ENCODE peak calls at places on chromosomes 1 and 21, in eight cellular contexts. V is nephron progenitor cell, O is RWPE1, Q is fibroblast of lung, B is stomach, C is tibial artery, R is AG09309, L is brain microvascular endothelial cell. I is an unnamed sample.
A peak's percentile ranks its signal among the peaks of the same experiment; 100 is the strongest.

GRCh38 chr1:116290085-116290670 is 82.9 kb upstream of the ATP1A1 start:
- DNase-seq in L (no peak), V (no peak), B (no peak), C (no peak), Q (no peak), R (peak; percentile 27), O (peak; percentile 88), I (no peak)

GRCh38 chr1:111882986-111883560 is 106.4 kb downstream of the KCND3 start:
- DNase-seq in R (no peak), V (no peak), C (no peak), L (no peak), B (no peak), O (no peak), Q (no peak), I (no peak)

GRCh38 chr21:45508607-45509565 is 33.4 kb downstream of the SLC19A1 start:
- DNase-seq in R (no peak), Q (no peak), B (no peak), C (peak; percentile 64), L (no peak), V (peak; percentile 30), O (no peak), I (no peak)

GRCh38 chr1:246113555-246114095 is 393.5 kb downstream of the SMYD3 start:
- DNase-seq in L (no peak), V (no peak), B (no peak), C (no peak), Q (no peak), R (no peak), O (no peak), I (no peak)

GRCh38 chr21:42255825-42256224 is 36.9 kb downstream of the ABCG1 start:
- DNase-seq in Q (no peak), V (no peak), L (no peak), R (no peak), C (no peak), B (no peak), O (no peak), I (no peak)

GRCh38 chr1:200364121-200364759 is 45.6 kb downstream of the ZNF281 start:
- DNase-seq in C (no peak), O (no peak), B (no peak), V (no peak), Q (peak; percentile 43), L (no peak), R (no peak), I (no peak)

GRCh38 chr1:45329445-45329844 is 2.8 kb downstream of the HPDL start:
- DNase-seq in B (no peak), R (no peak), C (no peak), Q (no peak), L (no peak), O (peak; percentile 81), V (no peak), I (no peak)

GRCh38 chr1:226349801-226350503 is 41.0 kb upstream of the LIN9 start:
- DNase-seq in Q (no peak), O (no peak), B (peak; percentile 50), R (no peak), C (no peak), V (no peak), L (no peak), I (no peak)

GRCh38 chr1:174990382-174990999 is 9.3 kb upstream of the CACYBP start:
- DNase-seq in V (no peak), L (no peak), R (no peak), B (no peak), C (no peak), Q (peak; percentile 76), O (peak; percentile 62), I (no peak)

GRCh38 chr1:246695136-246695535 is 29.1 kb upstream of the SCCPDH start:
- DNase-seq in R (no peak), O (no peak), B (no peak), Q (no peak), L (no peak), C (no peak), V (no peak), I (no peak)

GRCh38 chr1:2311184-2312032 is 79.9 kb downstream of the MORN1 start:
- DNase-seq in R (no peak), V (peak; percentile 71), B (peak; percentile 70), O (peak; percentile 45), C (peak; percentile 90), Q (peak; percentile 56), L (peak; percentile 19), I (peak; percentile 82)
- TF ChIP-seq CTCF in R (peak; percentile 53), V (peak; percentile 53), B (peak; percentile 34), O (peak; percentile 37), C (peak; percentile 38), Q (peak; percentile 56), L (peak; percentile 68), I (peak; percentile 20)

GRCh38 chr1:204075116-204075636 is 2.3 kb downstream of the SOX13 start:
- DNase-seq in B (peak; percentile 44), Q (peak; percentile 12), C (peak; percentile 77), O (peak; percentile 55), R (no peak), V (peak; percentile 59), L (no peak), I (no peak)
- TF ChIP-seq CTCF in B (no peak), Q (no peak), C (no peak), O (no peak), R (no peak), V (no peak), L (peak; percentile 4), I (no peak)

GRCh38 chr1:31062867-31063380 is 2.6 kb downstream of the PUM1 start:
- DNase-seq in V (no peak), L (no peak), Q (no peak), O (no peak), B (no peak), R (no peak), C (no peak), I (no peak)

GRCh38 chr1:31064115-31064514 is 1.4 kb downstream of the PUM1 start:
- DNase-seq in V (no peak), L (no peak), Q (no peak), R (no peak), O (no peak), B (no peak), C (no peak), I (no peak)

GRCh38 chr1:31064685-31065309 is 720 bp downstream of the PUM1 start:
- DNase-seq in L (no peak), B (no peak), C (peak; percentile 67), O (peak; percentile 64), Q (peak; percentile 44), R (no peak), V (no peak), I (peak; percentile 59)

GRCh38 chr1:31063636-31064035 is 1.9 kb downstream of the PUM1 start:
- DNase-seq in L (no peak), B (no peak), R (no peak), O (no peak), Q (no peak), C (no peak), V (no peak), I (no peak)

GRCh38 chr1:31065310-31066217 is at the start of gene PUM1:
- DNase-seq in R (peak; percentile 82), C (peak; percentile 98), B (peak; percentile 100), O (peak; percentile 95), L (peak; percentile 96), Q (peak; percentile 96), V (peak; percentile 99), I (peak; percentile 98)
- TF ChIP-seq CTCF in R (no peak), C (peak; percentile 27), B (peak; percentile 15), O (no peak), L (no peak), Q (no peak), V (no peak), I (no peak)

DNA sequence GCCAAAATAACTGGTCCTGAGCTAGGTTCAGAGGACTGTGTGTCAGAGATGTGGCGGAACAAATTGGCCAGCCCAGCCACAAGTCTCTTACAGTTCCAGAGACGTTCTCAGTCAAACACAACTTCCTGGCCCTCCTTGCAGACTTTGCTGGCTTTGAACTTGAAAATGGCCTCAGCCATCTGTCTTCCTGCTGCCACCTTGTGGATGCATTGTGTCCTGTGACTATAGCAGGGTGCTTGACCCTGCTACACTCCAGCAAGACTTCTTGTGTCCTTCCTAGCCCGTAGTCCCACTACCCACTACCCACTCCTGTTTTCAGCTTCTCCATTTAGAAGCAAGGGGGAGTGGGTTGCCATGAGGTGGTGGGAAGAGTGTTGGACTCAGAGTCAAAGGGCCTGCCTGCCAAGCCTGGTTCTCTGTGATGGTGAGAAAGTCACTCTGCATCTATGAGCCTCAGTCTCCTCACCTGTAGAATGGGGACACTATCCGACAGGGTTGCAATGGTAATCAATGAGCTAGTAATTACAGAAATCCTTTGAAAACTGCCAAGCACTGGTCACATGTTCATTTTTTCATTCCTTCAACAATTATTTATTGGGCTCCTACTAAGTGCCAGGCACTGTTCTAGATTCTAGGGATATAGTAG is 109.9 kb downstream of the IGSF21 start:
- DNase-seq in R (no peak), O (no peak), L (no peak), B (no peak), V (peak; percentile 27), C (no peak), Q (no peak), I (no peak)
- TF ChIP-seq CTCF in R (peak; percentile 28), O (no peak), L (peak; percentile 11), B (no peak), V (peak; percentile 37), C (no peak), Q (no peak), I (no peak)

GRCh38 chr1:159430985-159431384 is 1.0 kb upstream of the OR10J4 start:
- DNase-seq in O (no peak), Q (no peak), R (no peak), L (no peak), B (no peak), C (no peak), V (no peak), I (no peak)
- TF ChIP-seq CTCF in O (no peak), Q (no peak), R (no peak), L (no peak), B (no peak), C (no peak), V (no peak), I (no peak)

DNA sequence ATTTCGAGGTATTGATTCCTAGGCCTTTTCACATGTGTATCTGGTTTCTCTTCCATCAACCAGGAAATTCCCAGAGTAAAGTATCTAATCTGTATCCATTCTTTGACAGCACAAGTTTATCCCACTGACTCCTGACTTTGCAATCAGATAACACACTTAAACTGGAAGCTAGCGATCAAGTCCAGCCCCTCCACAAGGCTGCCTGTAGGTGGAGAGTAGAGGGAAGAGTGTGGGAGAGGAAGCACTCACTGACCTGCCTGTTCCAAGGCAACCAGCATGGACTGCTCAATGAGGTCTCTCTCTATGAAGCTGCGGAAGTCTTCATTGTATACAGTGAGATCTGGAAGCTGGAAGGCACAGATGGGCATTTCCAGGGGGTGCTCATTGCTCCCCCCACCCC is 30.4 kb upstream of the MTMR11 start:
- DNase-seq in V (no peak), L (no peak), R (no peak), Q (no peak), B (no peak), C (no peak), O (no peak), I (no peak)
- TF ChIP-seq CTCF in V (no peak), L (no peak), R (no peak), Q (no peak), B (no peak), C (no peak), O (no peak), I (no peak)

GRCh38 chr1:206925116-206925736 is 3.5 kb upstream of the FCMR start:
- DNase-seq in Q (no peak), V (no peak), L (no peak), B (peak; percentile 52), O (no peak), C (no peak), R (no peak), I (no peak)
- TF ChIP-seq CTCF in Q (no peak), V (no peak), L (no peak), B (no peak), O (no peak), C (no peak), R (no peak), I (no peak)

GRCh38 chr1:92298213-92298572 is 594 bp downstream of the GLMN start:
- DNase-seq in C (no peak), R (no peak), O (peak; percentile 1), B (no peak), Q (no peak), L (no peak), V (no peak), I (no peak)
- TF ChIP-seq CTCF in C (no peak), R (peak; percentile 15), O (peak; percentile 46), B (no peak), Q (peak; percentile 12), L (no peak), V (peak; percentile 16), I (no peak)

I was measured in right atrium auricular region.